ENCODE peak calls at places on chromosomes 3 and 15, in four cellular contexts. One of them, this sample, is unnamed.

GRCh38 chr15:74604983-74605809 is 10.4 kb upstream of the CLK3 start:
- DNase-seq in A549: no peak
- DNase-seq in esophagus squamous epithelium: no peak
- DNase-seq in ovary: no peak
- DNase-seq in this sample: no peak

GRCh38 chr3:101851072-101851471 is 1.8 kb downstream of the NFKBIZ start:
- DNase-seq in A549: no peak
- DNase-seq in esophagus squamous epithelium: no peak
- DNase-seq in ovary: no peak
- DNase-seq in this sample: no peak

GRCh38 chr3:139427283-139428060 is 38.0 kb upstream of the COPB2 start:
- DNase-seq in A549: peak
- DNase-seq in esophagus squamous epithelium: no peak
- DNase-seq in ovary: no peak
- DNase-seq in this sample: peak

GRCh38 chr15:57506422-57506821 is 85.3 kb upstream of the MYZAP start:
- DNase-seq in A549: no peak
- DNase-seq in esophagus squamous epithelium: no peak
- DNase-seq in ovary: no peak
- DNase-seq in this sample: no peak

GRCh38 chr15:72992733-72993321 is 59.4 kb upstream of the NEO1 start:
- DNase-seq in A549: no peak
- DNase-seq in esophagus squamous epithelium: no peak
- DNase-seq in ovary: peak
- DNase-seq in this sample: no peak

GRCh38 chr3:20225769-20226168 is 39.8 kb upstream of the SGO1 start:
- DNase-seq in A549: peak
- DNase-seq in esophagus squamous epithelium: no peak
- DNase-seq in ovary: no peak
- DNase-seq in this sample: no peak

GRCh38 chr3:16286161-16286560 is 21.1 kb downstream of the OXNAD1 start:
- DNase-seq in A549: no peak
- DNase-seq in esophagus squamous epithelium: no peak
- DNase-seq in ovary: no peak
- DNase-seq in this sample: no peak

GRCh38 chr3:142961539-142961938 is 1.9 kb downstream of the PAQR9 start:
- DNase-seq in A549: no peak
- DNase-seq in esophagus squamous epithelium: no peak
- DNase-seq in ovary: no peak
- DNase-seq in this sample: no peak

GRCh38 chr15:75758071-75758872 is 45.6 kb upstream of the CSPG4 start:
- DNase-seq in A549: peak
- DNase-seq in esophagus squamous epithelium: no peak
- DNase-seq in ovary: peak
- DNase-seq in this sample: peak
- TF ChIP-seq POLR2A in A549: peak
- TF ChIP-seq POLR2A in esophagus squamous epithelium: no peak
- TF ChIP-seq POLR2A in ovary: peak
- TF ChIP-seq POLR2A in this sample: peak

GRCh38 chr3:48430359-48431101 is 644 bp upstream of the PLXNB1 start:
- DNase-seq in A549: no peak
- DNase-seq in esophagus squamous epithelium: no peak
- DNase-seq in ovary: peak
- DNase-seq in this sample: no peak

GRCh38 chr3:48428088-48428862 is 1.6 kb downstream of the PLXNB1 start:
- DNase-seq in A549: peak
- DNase-seq in esophagus squamous epithelium: no peak
- DNase-seq in ovary: no peak
- DNase-seq in this sample: no peak

GRCh38 chr3:48431224-48432029 is 1.5 kb upstream of the PLXNB1 start:
- DNase-seq in A549: no peak
- DNase-seq in esophagus squamous epithelium: no peak
- DNase-seq in ovary: no peak
- DNase-seq in this sample: no peak

GRCh38 chr3:48428863-48429415 is 947 bp downstream of the PLXNB1 start:
- DNase-seq in A549: no peak
- DNase-seq in esophagus squamous epithelium: no peak
- DNase-seq in ovary: peak
- DNase-seq in this sample: no peak

DNA sequence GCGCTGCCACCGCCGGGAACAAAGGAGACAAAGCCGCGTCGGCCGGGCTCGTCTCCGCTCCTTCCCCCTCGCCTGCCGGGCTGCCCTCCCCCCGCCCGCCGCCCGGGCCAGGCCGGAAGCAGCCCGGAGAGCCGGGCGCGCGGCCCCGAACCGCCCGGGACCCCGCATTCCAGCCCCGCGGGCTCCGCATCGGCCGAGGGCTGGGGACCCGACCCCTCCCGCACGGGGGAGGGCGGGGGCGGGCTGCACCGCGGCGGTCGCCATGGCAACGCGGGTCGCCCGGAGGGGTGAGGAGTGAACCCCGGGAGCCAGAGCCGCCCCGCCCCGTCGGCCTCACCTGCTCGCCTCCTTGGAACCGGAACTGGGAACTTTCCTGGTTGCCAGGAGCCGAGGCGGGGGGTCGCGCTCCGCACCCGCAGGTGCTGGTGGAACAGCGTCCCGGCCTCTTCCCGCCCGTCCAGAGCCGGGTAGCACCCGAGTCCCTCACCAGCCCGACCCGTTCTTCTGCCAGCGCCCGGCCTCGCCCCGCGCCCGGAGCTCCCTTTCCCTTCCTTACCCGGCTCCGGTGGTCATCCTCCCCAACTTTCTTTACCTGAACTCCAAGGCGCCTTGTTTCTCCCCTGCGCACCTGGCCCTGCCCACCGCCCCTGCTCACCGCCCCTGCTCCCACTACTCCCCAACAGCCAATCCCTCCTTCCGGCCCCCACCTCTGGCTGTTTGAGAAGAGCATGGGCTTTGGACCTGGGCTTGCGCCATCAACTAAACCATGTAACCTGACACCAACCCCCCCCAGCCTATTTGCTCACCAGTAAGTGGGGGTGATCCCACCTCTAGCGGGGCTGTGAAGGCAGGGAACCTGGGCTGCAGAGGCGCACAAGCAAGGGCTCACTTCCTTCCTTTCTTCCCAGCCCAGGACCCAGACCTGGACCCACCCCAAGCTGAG is at the start of gene PLXNB1:
- DNase-seq in A549: peak
- DNase-seq in esophagus squamous epithelium: peak
- DNase-seq in ovary: peak
- DNase-seq in this sample: peak
- TF ChIP-seq POLR2A in A549: peak
- TF ChIP-seq POLR2A in esophagus squamous epithelium: no peak
- TF ChIP-seq POLR2A in ovary: peak
- TF ChIP-seq POLR2A in this sample: no peak

GRCh38 chr3:132659000-132659369 is 624 bp downstream of the ACAD11 start:
- DNase-seq in A549: no peak
- DNase-seq in esophagus squamous epithelium: no peak
- DNase-seq in ovary: no peak
- DNase-seq in this sample: no peak

GRCh38 chr3:132660745-132661067 is 577 bp downstream of the UBA5 start:
- DNase-seq in A549: no peak
- DNase-seq in esophagus squamous epithelium: no peak
- DNase-seq in ovary: no peak
- DNase-seq in this sample: no peak

GRCh38 chr3:132657869-132658747 is 1.5 kb downstream of the ACAD11 start:
- DNase-seq in A549: no peak
- DNase-seq in esophagus squamous epithelium: no peak
- DNase-seq in ovary: no peak
- DNase-seq in this sample: no peak

GRCh38 chr3:132660056-132660744 is at the start of gene UBA5:
- DNase-seq in A549: peak
- DNase-seq in esophagus squamous epithelium: no peak
- DNase-seq in ovary: peak
- DNase-seq in this sample: peak

DNA sequence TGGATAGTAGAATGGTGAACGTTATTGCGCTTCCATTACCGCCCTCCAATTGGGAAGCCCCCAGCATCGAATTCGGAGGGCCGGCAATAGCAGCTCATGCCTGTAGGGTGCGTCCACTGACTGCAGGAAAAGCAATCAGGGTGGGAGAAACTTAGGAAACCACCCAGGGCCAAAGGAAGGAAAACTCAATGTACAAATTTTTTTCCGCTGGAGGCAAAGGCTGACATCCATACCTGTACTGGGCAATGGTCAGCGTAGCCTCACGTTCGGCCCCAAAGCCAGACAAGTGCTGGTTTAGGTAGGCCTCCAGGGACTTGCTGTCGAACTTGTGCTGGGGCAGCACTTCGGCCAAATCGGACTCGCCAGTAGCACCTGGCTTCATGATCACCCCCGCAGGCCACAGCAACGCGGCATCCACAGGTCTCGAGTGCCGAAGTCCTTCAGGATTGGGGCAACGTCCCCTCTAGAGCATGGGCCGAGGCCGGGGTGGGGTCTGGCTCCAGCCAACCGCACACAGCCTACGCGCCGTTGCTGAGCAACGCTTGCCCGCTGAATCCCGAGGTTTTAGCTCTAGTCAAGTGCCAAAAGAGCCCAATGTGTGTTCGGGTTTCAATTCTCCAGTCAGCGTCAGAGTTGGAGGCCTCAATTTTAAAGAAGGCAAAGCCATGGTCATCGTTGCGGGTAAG is at the start of gene ACAD11:
- DNase-seq in A549: peak
- DNase-seq in esophagus squamous epithelium: no peak
- DNase-seq in ovary: peak
- DNase-seq in this sample: peak
- TF ChIP-seq POLR2A in A549: peak
- TF ChIP-seq POLR2A in esophagus squamous epithelium: no peak
- TF ChIP-seq POLR2A in ovary: no peak
- TF ChIP-seq POLR2A in this sample: peak

GRCh38 chr15:43800286-43801136 is at the start of gene HYPK:
- DNase-seq in A549: peak
- DNase-seq in esophagus squamous epithelium: peak
- DNase-seq in ovary: peak
- DNase-seq in this sample: peak
- TF ChIP-seq POLR2A in A549: peak
- TF ChIP-seq POLR2A in esophagus squamous epithelium: peak
- TF ChIP-seq POLR2A in ovary: peak
- TF ChIP-seq POLR2A in this sample: peak

GRCh38 chr3:99875573-99875924 is 57.9 kb downstream of the CMSS1 start:
- DNase-seq in A549: no peak
- DNase-seq in esophagus squamous epithelium: no peak
- DNase-seq in ovary: no peak
- DNase-seq in this sample: no peak

GRCh38 chr3:99879275-99879674 is 61.6 kb downstream of the CMSS1 start:
- DNase-seq in A549: no peak
- DNase-seq in esophagus squamous epithelium: no peak
- DNase-seq in ovary: no peak
- DNase-seq in this sample: no peak

GRCh38 chr3:99877180-99877579 is 59.5 kb downstream of the CMSS1 start:
- DNase-seq in A549: no peak
- DNase-seq in esophagus squamous epithelium: no peak
- DNase-seq in ovary: no peak
- DNase-seq in this sample: no peak

GRCh38 chr3:99878005-99878404 is 60.3 kb downstream of the CMSS1 start:
- DNase-seq in A549: no peak
- DNase-seq in esophagus squamous epithelium: no peak
- DNase-seq in ovary: no peak
- DNase-seq in this sample: peak

DNA sequence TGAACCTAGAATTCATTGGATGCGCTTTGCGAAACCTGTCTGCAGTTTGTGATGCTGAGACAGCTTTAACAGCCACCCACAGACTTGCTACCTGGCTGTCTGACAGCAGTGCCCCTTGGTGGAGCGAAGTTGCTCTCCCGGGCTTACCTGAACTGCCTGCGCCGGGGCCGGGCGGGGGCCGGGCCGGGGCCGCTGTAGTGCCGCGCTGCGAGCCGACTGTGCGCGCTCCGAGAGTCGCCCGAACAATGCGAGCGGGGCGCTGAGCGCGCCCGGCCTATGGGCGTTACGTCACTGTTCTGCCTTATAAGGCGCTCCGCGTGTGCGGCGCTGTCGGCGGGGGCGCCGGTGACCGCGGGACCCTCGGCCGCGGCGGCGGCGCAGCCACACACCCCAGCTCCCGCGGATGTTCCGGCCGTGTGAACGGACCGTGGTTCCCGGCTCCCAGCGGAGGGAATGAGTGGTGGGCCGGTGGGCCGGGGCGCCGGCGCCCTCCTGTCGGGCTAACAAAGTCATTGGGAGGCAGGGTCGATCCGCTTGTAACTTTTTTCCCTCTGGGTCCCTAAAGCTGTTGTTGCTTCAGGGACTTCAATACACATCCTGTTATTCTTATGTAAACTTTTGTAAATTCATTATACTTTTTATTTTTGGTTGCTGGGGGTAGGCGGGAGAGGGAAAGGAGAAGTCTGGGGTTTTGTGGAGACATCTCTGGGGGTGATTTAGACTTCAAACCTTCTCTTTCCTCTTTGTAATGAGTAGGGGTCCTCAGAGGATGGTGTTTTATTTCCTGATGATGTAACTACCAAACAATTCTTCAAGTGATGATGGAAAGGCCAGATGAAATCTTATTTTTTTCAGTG is 58.5 kb downstream of the CMSS1 start:
- DNase-seq in A549: peak
- DNase-seq in esophagus squamous epithelium: no peak
- DNase-seq in ovary: peak
- DNase-seq in this sample: peak
- TF ChIP-seq POLR2A in A549: no peak
- TF ChIP-seq POLR2A in esophagus squamous epithelium: peak
- TF ChIP-seq POLR2A in ovary: peak
- TF ChIP-seq POLR2A in this sample: peak

This sample was measured in H54.